ENCODE peak calls at places on chromosomes 11 and 22, in four cellular contexts. T, J, W and H are unnamed samples. For H3K27me3 and H3K4me1, the result is how much of the 10 kb centered on the place peaks cover.

GRCh38 chr11:110529043-110529442 is 99.3 kb downstream of the FDX1 start:
- DNase-seq in T (no peak), J (no peak), W (no peak), H (no peak)

GRCh38 chr11:23991140-23991539 is 505.7 kb upstream of the LUZP2 start:
- DNase-seq in T (no peak), J (peak), W (no peak), H (no peak)

GRCh38 chr11:122817121-122817520 is 21.2 kb upstream of the CRTAM start:
- DNase-seq in T (no peak), J (no peak), W (no peak), H (no peak)

GRCh38 chr11:36657610-36658225 is 59.7 kb upstream of the RAG2 start:
- DNase-seq in T (no peak), J (peak), W (no peak), H (no peak)

GRCh38 chr11:79437274-79437980 is 3.4 kb downstream of the TENM4 start:
- DNase-seq in T (no peak), J (peak), W (peak), H (peak)

GRCh38 chr22:21766933-21767462 is 31.4 kb upstream of the YPEL1 start:
- DNase-seq in T (no peak), J (no peak), W (no peak), H (no peak)

GRCh38 chr22:30301995-30302809 is 12.9 kb upstream of the CASTOR1 start:
- DNase-seq in T (no peak), J (peak), W (no peak), H (peak)

GRCh38 chr11:11976476-11977187 is 31.8 kb downstream of the DKK3 start:
- DNase-seq in T (no peak), J (no peak), W (no peak), H (no peak)

GRCh38 chr11:122186439-122187080 is 70.5 kb upstream of the BLID start:
- DNase-seq in T (no peak), J (peak), W (no peak), H (no peak)

GRCh38 chr11:115126515-115127208 is 377.6 kb downstream of the CADM1 start:
- DNase-seq in T (no peak), J (no peak), W (no peak), H (no peak)

GRCh38 chr11:2257023-2257700 is 13.2 kb downstream of the ASCL2 start:
- DNase-seq in T (no peak), J (no peak), W (no peak), H (no peak)
- H3K27me3 ChIP-seq in T (under half), J (under half), W (under half), H (under half)

DNA sequence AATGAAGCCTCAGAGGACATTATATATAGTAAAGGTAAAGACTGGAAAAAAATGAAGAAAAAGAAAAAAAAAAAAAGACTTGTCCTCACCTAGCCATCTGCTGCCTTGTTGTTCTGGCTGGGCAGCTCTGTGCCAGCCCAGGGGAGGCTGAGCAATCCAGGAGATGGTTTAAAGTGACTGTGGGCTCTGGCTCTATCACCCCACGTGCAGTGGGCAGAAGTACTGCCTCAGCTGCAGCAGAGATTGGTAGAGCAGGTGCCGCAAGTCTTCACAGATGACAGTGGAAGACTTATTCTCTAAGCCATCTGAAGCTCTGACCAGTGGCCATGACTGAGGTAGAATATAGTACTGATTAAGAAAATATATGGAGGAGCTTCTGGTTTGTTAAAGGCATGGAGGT is 62.2 kb downstream of the SGSM3 start:
- DNase-seq in T (no peak), J (no peak), W (no peak), H (no peak)
- H3K4me1 ChIP-seq in T (under half), J (under half), W (under half), H (under half)

DNA sequence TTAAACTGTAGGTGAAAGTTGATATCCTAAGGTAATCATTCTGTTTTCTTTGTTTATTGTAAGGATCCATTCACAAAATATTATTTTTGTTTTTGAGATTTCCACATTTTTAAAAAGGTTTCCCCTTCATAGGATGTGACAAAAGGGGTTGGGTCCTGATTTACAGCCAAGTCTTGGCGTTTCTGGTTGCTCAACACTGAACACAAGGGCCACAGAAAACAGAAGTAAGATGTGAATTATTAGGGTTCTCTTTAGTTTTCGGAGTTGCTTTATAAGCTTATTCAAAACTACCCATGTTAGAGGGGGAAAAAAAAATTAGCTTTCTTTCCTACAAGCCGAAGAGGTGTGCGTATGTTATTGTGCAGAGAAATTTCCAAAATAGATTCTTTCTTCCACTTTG is 30.0 kb upstream of the FLI1 start:
- DNase-seq in T (no peak), J (no peak), W (no peak), H (no peak)
- H3K4me3 ChIP-seq in T (no peak), J (no peak), W (no peak), H (no peak)

GRCh38 chr11:112464949-112465348 is 204.3 kb upstream of the PLET1 start:
- DNase-seq in T (no peak), J (no peak), W (no peak), H (no peak)
- H3K27me3 ChIP-seq in T (under half), J (under half), W (under half), H (under half)

DNA sequence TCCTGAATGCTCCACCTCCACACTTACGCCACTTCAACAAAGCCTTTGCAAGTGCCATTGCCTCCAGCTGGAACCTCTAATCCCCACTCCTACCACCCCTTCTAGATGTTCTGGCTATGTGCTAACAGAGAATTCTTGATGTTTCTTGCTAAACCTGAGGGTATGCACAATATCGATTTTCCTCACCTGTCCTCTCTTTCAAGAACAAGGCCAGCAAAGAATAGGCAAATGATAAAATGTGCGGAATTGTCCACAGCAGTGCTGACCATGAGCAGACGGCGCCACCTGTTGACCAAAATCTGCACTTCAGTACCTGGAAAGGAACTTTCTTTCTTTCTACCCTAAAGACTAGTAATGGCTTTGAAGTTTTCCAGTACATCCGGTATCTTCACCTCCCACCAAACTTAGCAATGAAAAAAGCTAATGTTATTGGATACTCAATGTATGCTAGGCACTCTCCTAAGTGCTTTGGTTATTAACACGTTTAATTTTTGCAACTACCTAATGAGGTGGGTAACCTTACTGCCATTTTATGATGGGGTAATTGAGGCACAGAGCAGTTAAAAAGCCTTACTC is 3.4 kb downstream of the TIMM10 start:
- DNase-seq in T (peak), J (peak), W (peak), H (no peak)
- H3K4me1 ChIP-seq in T (under half), J (under half), W (under half), H (under half)